ENCODE peak calls at places on chromosomes 4 and X, in four cellular contexts. One of them, this sample, is unnamed.

GRCh38 chrX:153692003-153692402 is 4.3 kb downstream of the SLC6A8 start:
- DNase-seq in choroid plexus epithelial cell: no peak
- DNase-seq in AG10803: no peak
- DNase-seq in right lobe of liver: no peak
- DNase-seq in this sample: no peak

GRCh38 chr4:116839826-116840225 is 245.6 kb downstream of the TRAM1L1 start:
- DNase-seq in choroid plexus epithelial cell: no peak
- DNase-seq in AG10803: no peak
- DNase-seq in right lobe of liver: no peak
- DNase-seq in this sample: peak; percentile 77

GRCh38 chr4:111398906-111399330 is 746.3 kb upstream of the FAM241A start:
- DNase-seq in choroid plexus epithelial cell: peak; percentile 1
- DNase-seq in AG10803: peak; percentile 69
- DNase-seq in right lobe of liver: no peak
- DNase-seq in this sample: no peak

GRCh38 chr4:70315928-70316327 is 18.9 kb upstream of the CABS1 start:
- DNase-seq in choroid plexus epithelial cell: no peak
- DNase-seq in AG10803: no peak
- DNase-seq in right lobe of liver: no peak
- DNase-seq in this sample: no peak

GRCh38 chr4:155548173-155548572 is 118.5 kb upstream of the GUCY1A1 start:
- DNase-seq in choroid plexus epithelial cell: no peak
- DNase-seq in AG10803: peak; percentile 90
- DNase-seq in right lobe of liver: no peak
- DNase-seq in this sample: no peak

GRCh38 chrX:72019487-72019886 is 108.8 kb downstream of the NHSL2 start:
- DNase-seq in choroid plexus epithelial cell: no peak
- DNase-seq in AG10803: no peak
- DNase-seq in right lobe of liver: no peak
- DNase-seq in this sample: no peak

GRCh38 chrX:154532690-154533089 is 14.0 kb downstream of the G6PD start:
- DNase-seq in choroid plexus epithelial cell: no peak
- DNase-seq in AG10803: no peak
- DNase-seq in right lobe of liver: no peak
- DNase-seq in this sample: no peak

GRCh38 chrX:118802857-118803256 is 20.8 kb upstream of the ZCCHC12 start:
- DNase-seq in choroid plexus epithelial cell: peak; percentile 68
- DNase-seq in AG10803: peak; percentile 34
- DNase-seq in right lobe of liver: no peak
- DNase-seq in this sample: peak; percentile 7

GRCh38 chr4:15778742-15779231 is 659 bp downstream of the CD38 start:
- DNase-seq in choroid plexus epithelial cell: peak; percentile 45
- DNase-seq in AG10803: no peak
- DNase-seq in right lobe of liver: peak; percentile 70
- DNase-seq in this sample: peak; percentile 33

GRCh38 chr4:15778191-15778741 is at the start of gene CD38:
- DNase-seq in choroid plexus epithelial cell: peak; percentile 53
- DNase-seq in AG10803: no peak
- DNase-seq in right lobe of liver: peak; percentile 63
- DNase-seq in this sample: no peak

GRCh38 chr4:15781427-15782095 is 3.4 kb downstream of the CD38 start:
- DNase-seq in choroid plexus epithelial cell: peak; percentile 67
- DNase-seq in AG10803: no peak
- DNase-seq in right lobe of liver: no peak
- DNase-seq in this sample: no peak

GRCh38 chr4:15779336-15779735 is 1.2 kb downstream of the CD38 start:
- DNase-seq in choroid plexus epithelial cell: peak; percentile 83
- DNase-seq in AG10803: peak; percentile 50
- DNase-seq in right lobe of liver: peak; percentile 74
- DNase-seq in this sample: peak; percentile 51

DNA sequence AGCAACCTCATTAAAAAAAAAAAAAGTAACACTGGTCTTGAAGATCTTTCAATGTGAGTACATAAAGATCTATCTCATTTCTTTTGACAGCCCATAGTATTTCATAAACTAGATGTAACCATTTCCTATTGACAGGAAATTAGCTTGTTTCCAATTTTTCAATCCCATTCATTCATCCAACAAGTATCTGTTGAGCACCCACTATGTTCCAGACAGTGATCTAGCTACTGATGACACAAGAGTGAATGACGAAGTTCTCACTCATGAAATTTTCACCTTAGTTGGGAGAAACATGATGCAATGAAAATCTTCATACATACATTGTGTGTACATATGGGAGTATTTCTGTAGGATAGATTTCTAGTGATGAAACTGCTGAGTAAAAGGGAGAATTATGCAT is 1.7 kb downstream of the CD38 start:
- DNase-seq in choroid plexus epithelial cell: peak; percentile 55
- DNase-seq in AG10803: no peak
- DNase-seq in right lobe of liver: no peak
- DNase-seq in this sample: no peak
- H3K4me3 ChIP-seq in choroid plexus epithelial cell: peak overlapping the region; percentile 68
- H3K4me3 ChIP-seq in AG10803: peak overlapping the region; percentile 53
- H3K4me3 ChIP-seq in right lobe of liver: peak overlapping the region; percentile 77
- H3K4me3 ChIP-seq in this sample: peak overlapping the region; percentile 46

GRCh38 chr4:168634276-168634802 is 137.5 kb downstream of the PALLD start:
- DNase-seq in choroid plexus epithelial cell: peak; percentile 96
- DNase-seq in AG10803: peak; percentile 98
- DNase-seq in right lobe of liver: no peak
- DNase-seq in this sample: peak; percentile 99

GRCh38 chr4:168632246-168632832 is 135.5 kb downstream of the PALLD start:
- DNase-seq in choroid plexus epithelial cell: no peak
- DNase-seq in AG10803: no peak
- DNase-seq in right lobe of liver: no peak
- DNase-seq in this sample: no peak

GRCh38 chr4:168631241-168632151 is 134.6 kb downstream of the PALLD start:
- DNase-seq in choroid plexus epithelial cell: peak; percentile 75
- DNase-seq in AG10803: peak; percentile 49
- DNase-seq in right lobe of liver: peak; percentile 61
- DNase-seq in this sample: peak; percentile 90

GRCh38 chr4:168633474-168633873 is 136.6 kb downstream of the PALLD start:
- DNase-seq in choroid plexus epithelial cell: no peak
- DNase-seq in AG10803: no peak
- DNase-seq in right lobe of liver: no peak
- DNase-seq in this sample: no peak

GRCh38 chr4:168633071-168633470 is 136.2 kb downstream of the PALLD start:
- DNase-seq in choroid plexus epithelial cell: peak; percentile 38
- DNase-seq in AG10803: no peak
- DNase-seq in right lobe of liver: no peak
- DNase-seq in this sample: peak; percentile 68
- H3K4me3 ChIP-seq in choroid plexus epithelial cell: peak overlapping the region; percentile 69
- H3K4me3 ChIP-seq in AG10803: peak overlapping the region; percentile 68
- H3K4me3 ChIP-seq in right lobe of liver: no peak overlapping the region
- H3K4me3 ChIP-seq in this sample: peak overlapping the region; percentile 85

GRCh38 chr4:182809417-182810102 is 107.6 kb downstream of the DCTD start:
- DNase-seq in choroid plexus epithelial cell: peak; percentile 38
- DNase-seq in AG10803: peak; percentile 6
- DNase-seq in right lobe of liver: no peak
- DNase-seq in this sample: no peak
- H3K4me3 ChIP-seq in choroid plexus epithelial cell: no peak overlapping the region
- H3K4me3 ChIP-seq in AG10803: no peak overlapping the region
- H3K4me3 ChIP-seq in right lobe of liver: no peak overlapping the region
- H3K4me3 ChIP-seq in this sample: no peak overlapping the region

GRCh38 chrX:43968347-43968746 is 4.8 kb downstream of the NDP start:
- DNase-seq in choroid plexus epithelial cell: no peak
- DNase-seq in AG10803: no peak
- DNase-seq in right lobe of liver: no peak
- DNase-seq in this sample: no peak
- H3K4me3 ChIP-seq in choroid plexus epithelial cell: no peak overlapping the region
- H3K4me3 ChIP-seq in AG10803: no peak overlapping the region
- H3K4me3 ChIP-seq in right lobe of liver: no peak overlapping the region
- H3K4me3 ChIP-seq in this sample: no peak overlapping the region

GRCh38 chr4:125938541-125938940 is 623.8 kb downstream of the FAT4 start:
- DNase-seq in choroid plexus epithelial cell: no peak
- DNase-seq in AG10803: peak; percentile 75
- DNase-seq in right lobe of liver: no peak
- DNase-seq in this sample: no peak
- H3K4me3 ChIP-seq in choroid plexus epithelial cell: no peak overlapping the region
- H3K4me3 ChIP-seq in AG10803: no peak overlapping the region
- H3K4me3 ChIP-seq in right lobe of liver: no peak overlapping the region
- H3K4me3 ChIP-seq in this sample: no peak overlapping the region

DNA sequence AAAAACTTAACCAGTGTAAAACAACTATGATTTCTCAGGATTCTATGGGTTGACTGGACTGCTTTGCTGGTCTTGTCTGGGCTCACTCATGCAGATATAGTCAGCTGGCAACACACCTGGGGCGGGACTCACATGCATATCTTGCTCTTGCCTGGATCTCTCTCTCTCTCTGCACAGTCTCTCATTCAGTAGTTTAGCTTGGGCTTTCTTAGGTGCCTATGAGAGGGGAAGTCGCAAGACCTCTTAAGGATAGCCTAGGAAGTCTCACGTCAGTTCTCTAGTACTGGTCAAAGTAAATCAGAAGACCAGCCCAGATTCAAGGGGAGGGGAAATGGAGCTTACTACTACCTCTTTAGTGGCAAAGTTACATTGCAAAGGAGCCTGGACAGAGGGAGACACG is 2.0 kb downstream of the COPS4 start:
- DNase-seq in choroid plexus epithelial cell: no peak
- DNase-seq in AG10803: no peak
- DNase-seq in right lobe of liver: no peak
- DNase-seq in this sample: no peak
- H3K4me3 ChIP-seq in choroid plexus epithelial cell: no peak overlapping the region
- H3K4me3 ChIP-seq in AG10803: no peak overlapping the region
- H3K4me3 ChIP-seq in right lobe of liver: no peak overlapping the region
- H3K4me3 ChIP-seq in this sample: no peak overlapping the region

DNA sequence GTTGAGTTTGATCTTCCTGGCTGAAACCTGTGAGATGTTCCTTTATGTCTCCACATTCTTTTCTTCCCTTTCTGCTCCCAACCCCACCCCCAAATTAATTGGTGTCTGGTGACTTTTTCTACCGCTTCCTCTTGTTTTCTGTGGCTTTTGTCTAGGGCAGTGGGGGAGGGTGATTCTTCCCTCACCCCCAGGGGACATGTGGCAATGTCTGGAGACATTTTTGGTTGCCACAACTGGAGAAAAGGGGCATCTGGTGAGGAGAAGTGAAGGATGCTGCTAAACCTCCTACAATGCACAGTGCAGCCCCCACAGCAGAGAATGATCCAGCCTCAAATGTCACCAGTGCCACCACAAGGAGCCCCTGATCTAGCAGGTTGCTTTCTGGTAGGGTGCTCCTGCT is 152.9 kb downstream of the NHS start:
- DNase-seq in choroid plexus epithelial cell: no peak
- DNase-seq in AG10803: no peak
- DNase-seq in right lobe of liver: no peak
- DNase-seq in this sample: no peak
- H3K4me3 ChIP-seq in choroid plexus epithelial cell: no peak overlapping the region
- H3K4me3 ChIP-seq in AG10803: no peak overlapping the region
- H3K4me3 ChIP-seq in right lobe of liver: no peak overlapping the region
- H3K4me3 ChIP-seq in this sample: no peak overlapping the region